ENCODE peak calls at places on chromosomes 13 and 19, in four cellular contexts. S, P, Z and B are unnamed samples.

GRCh38 chr19:53586277-53586691 is 45.5 kb upstream of the DPRX start:
- DNase-seq in S (no peak), P (no peak), Z (no peak), B (no peak)

GRCh38 chr13:112799394-112799793 is 109.6 kb downstream of the ATP11A start:
- DNase-seq in S (no peak), P (no peak), Z (no peak), B (no peak)

GRCh38 chr13:30341815-30342570 is 34.6 kb upstream of the KATNAL1 start:
- DNase-seq in S (no peak), P (peak), Z (no peak), B (peak)

GRCh38 chr19:17616961-17617806 is 61.7 kb downstream of the COLGALT1 start:
- DNase-seq in S (no peak), P (peak), Z (no peak), B (peak)

GRCh38 chr13:66849706-66850105 is 380.4 kb downstream of the PCDH9 start:
- DNase-seq in S (no peak), P (no peak), Z (no peak), B (no peak)

GRCh38 chr13:60139272-60139671 is 24.5 kb downstream of the DIAPH3 start:
- DNase-seq in S (no peak), P (peak), Z (no peak), B (no peak)

GRCh38 chr13:35378939-35379338 is 97.5 kb downstream of the MAB21L1 start:
- DNase-seq in S (no peak), P (peak), Z (no peak), B (no peak)

GRCh38 chr19:55657004-55657747 is 2.3 kb downstream of the U2AF2 start:
- DNase-seq in S (no peak), P (no peak), Z (no peak), B (no peak)

GRCh38 chr13:58744686-58745085 is 1113.1 kb downstream of the PCDH17 start:
- DNase-seq in S (no peak), P (no peak), Z (no peak), B (no peak)

GRCh38 chr19:5046339-5047039 is 77.6 kb downstream of the KDM4B start:
- DNase-seq in S (no peak), P (peak), Z (peak), B (peak)

GRCh38 chr19:19445911-19446361 is 40.5 kb downstream of the GATAD2A start:
- DNase-seq in S (no peak), P (peak), Z (no peak), B (peak)

GRCh38 chr13:95793018-95793555 is 116.1 kb downstream of the DNAJC3 start:
- DNase-seq in S (no peak), P (no peak), Z (no peak), B (no peak)

GRCh38 chr19:38792250-38793111 is 3.5 kb downstream of the LGALS7B start:
- DNase-seq in S (peak), P (no peak), Z (no peak), B (no peak)